ENCODE peak calls at places on chromosome 14, in five cellular contexts. One of them, this sample, is unnamed.

GRCh38 chr14:69670093-69670492 is 58.7 kb downstream of the SUSD6 start:
- DNase-seq in GM13977: no peak
- DNase-seq in activated T-cell treated with anti-CD3 and anti-CD28 coated beads, Interleukin-2, amount 50 U/mL, for 4 hours: no peak
- DNase-seq in CD8-positive, alpha-beta T cell: no peak
- DNase-seq in amniotic epithelial cell: peak
- DNase-seq in this sample: no peak

GRCh38 chr14:24377660-24378059 is 9.7 kb downstream of the NFATC4 start:
- DNase-seq in GM13977: no peak
- DNase-seq in activated T-cell treated with anti-CD3 and anti-CD28 coated beads, Interleukin-2, amount 50 U/mL, for 4 hours: no peak
- DNase-seq in CD8-positive, alpha-beta T cell: no peak
- DNase-seq in amniotic epithelial cell: no peak
- DNase-seq in this sample: no peak

GRCh38 chr14:70188292-70188607 is 501 bp downstream of the SLC8A3 start:
- DNase-seq in GM13977: no peak
- DNase-seq in activated T-cell treated with anti-CD3 and anti-CD28 coated beads, Interleukin-2, amount 50 U/mL, for 4 hours: no peak
- DNase-seq in CD8-positive, alpha-beta T cell: no peak
- DNase-seq in amniotic epithelial cell: no peak
- DNase-seq in this sample: no peak

GRCh38 chr14:95482967-95483842 is 33.2 kb downstream of the SYNE3 start:
- DNase-seq in GM13977: no peak
- DNase-seq in activated T-cell treated with anti-CD3 and anti-CD28 coated beads, Interleukin-2, amount 50 U/mL, for 4 hours: no peak
- DNase-seq in CD8-positive, alpha-beta T cell: no peak
- DNase-seq in amniotic epithelial cell: peak
- DNase-seq in this sample: peak

GRCh38 chr14:70489579-70490175 is 37.7 kb downstream of the ADAM21 start:
- DNase-seq in GM13977: no peak
- DNase-seq in activated T-cell treated with anti-CD3 and anti-CD28 coated beads, Interleukin-2, amount 50 U/mL, for 4 hours: no peak
- DNase-seq in CD8-positive, alpha-beta T cell: no peak
- DNase-seq in amniotic epithelial cell: no peak
- DNase-seq in this sample: no peak

GRCh38 chr14:68520637-68521556 is 272.0 kb downstream of the ZFP36L1 start:
- DNase-seq in GM13977: no peak
- DNase-seq in activated T-cell treated with anti-CD3 and anti-CD28 coated beads, Interleukin-2, amount 50 U/mL, for 4 hours: no peak
- DNase-seq in CD8-positive, alpha-beta T cell: no peak
- DNase-seq in amniotic epithelial cell: no peak
- DNase-seq in this sample: no peak

GRCh38 chr14:104718147-104718546 is 5.9 kb upstream of the ADSS1 start:
- DNase-seq in GM13977: no peak
- DNase-seq in activated T-cell treated with anti-CD3 and anti-CD28 coated beads, Interleukin-2, amount 50 U/mL, for 4 hours: no peak
- DNase-seq in CD8-positive, alpha-beta T cell: no peak
- DNase-seq in amniotic epithelial cell: no peak
- DNase-seq in this sample: no peak

GRCh38 chr14:67418368-67419174 is 6.6 kb upstream of the PLEK2 start:
- DNase-seq in GM13977: no peak
- DNase-seq in activated T-cell treated with anti-CD3 and anti-CD28 coated beads, Interleukin-2, amount 50 U/mL, for 4 hours: no peak
- DNase-seq in CD8-positive, alpha-beta T cell: no peak
- DNase-seq in amniotic epithelial cell: peak
- DNase-seq in this sample: no peak

GRCh38 chr14:100093322-100093721 is 28.1 kb downstream of the EVL start:
- DNase-seq in GM13977: no peak
- DNase-seq in activated T-cell treated with anti-CD3 and anti-CD28 coated beads, Interleukin-2, amount 50 U/mL, for 4 hours: no peak
- DNase-seq in CD8-positive, alpha-beta T cell: peak
- DNase-seq in amniotic epithelial cell: no peak
- DNase-seq in this sample: no peak

GRCh38 chr14:68939893-68940613 is 39.0 kb downstream of the ACTN1 start:
- DNase-seq in GM13977: no peak
- DNase-seq in activated T-cell treated with anti-CD3 and anti-CD28 coated beads, Interleukin-2, amount 50 U/mL, for 4 hours: no peak
- DNase-seq in CD8-positive, alpha-beta T cell: no peak
- DNase-seq in amniotic epithelial cell: peak
- DNase-seq in this sample: peak

GRCh38 chr14:96054661-96055060 is 15.5 kb downstream of the C14orf132 start:
- DNase-seq in GM13977: no peak
- DNase-seq in activated T-cell treated with anti-CD3 and anti-CD28 coated beads, Interleukin-2, amount 50 U/mL, for 4 hours: no peak
- DNase-seq in CD8-positive, alpha-beta T cell: no peak
- DNase-seq in amniotic epithelial cell: no peak
- DNase-seq in this sample: no peak

GRCh38 chr14:30214456-30215090 is 286.9 kb upstream of the PRKD1 start:
- DNase-seq in GM13977: peak
- DNase-seq in activated T-cell treated with anti-CD3 and anti-CD28 coated beads, Interleukin-2, amount 50 U/mL, for 4 hours: no peak
- DNase-seq in CD8-positive, alpha-beta T cell: no peak
- DNase-seq in amniotic epithelial cell: peak
- DNase-seq in this sample: peak

GRCh38 chr14:58560208-58560607 is 77.6 kb upstream of the DACT1 start:
- DNase-seq in GM13977: no peak
- DNase-seq in activated T-cell treated with anti-CD3 and anti-CD28 coated beads, Interleukin-2, amount 50 U/mL, for 4 hours: no peak
- DNase-seq in CD8-positive, alpha-beta T cell: no peak
- DNase-seq in amniotic epithelial cell: peak
- DNase-seq in this sample: no peak

GRCh38 chr14:75236897-75237296 is 41.7 kb upstream of the FOS start:
- DNase-seq in GM13977: no peak
- DNase-seq in activated T-cell treated with anti-CD3 and anti-CD28 coated beads, Interleukin-2, amount 50 U/mL, for 4 hours: no peak
- DNase-seq in CD8-positive, alpha-beta T cell: no peak
- DNase-seq in amniotic epithelial cell: no peak
- DNase-seq in this sample: no peak

GRCh38 chr14:76653875-76654572 is 107.2 kb upstream of the VASH1 start:
- DNase-seq in GM13977: no peak
- DNase-seq in activated T-cell treated with anti-CD3 and anti-CD28 coated beads, Interleukin-2, amount 50 U/mL, for 4 hours: no peak
- DNase-seq in CD8-positive, alpha-beta T cell: no peak
- DNase-seq in amniotic epithelial cell: peak
- DNase-seq in this sample: no peak

GRCh38 chr14:45156067-45156466 is 20.3 kb downstream of the FANCM start:
- DNase-seq in GM13977: no peak
- DNase-seq in activated T-cell treated with anti-CD3 and anti-CD28 coated beads, Interleukin-2, amount 50 U/mL, for 4 hours: no peak
- DNase-seq in CD8-positive, alpha-beta T cell: no peak
- DNase-seq in amniotic epithelial cell: peak
- DNase-seq in this sample: no peak

GRCh38 chr14:89386214-89386886 is 30.7 kb downstream of the FOXN3 start:
- DNase-seq in GM13977: no peak
- DNase-seq in activated T-cell treated with anti-CD3 and anti-CD28 coated beads, Interleukin-2, amount 50 U/mL, for 4 hours: no peak
- DNase-seq in CD8-positive, alpha-beta T cell: no peak
- DNase-seq in amniotic epithelial cell: peak
- DNase-seq in this sample: peak

GRCh38 chr14:74492413-74493342 is at the start of gene NPC2:
- DNase-seq in GM13977: no peak
- DNase-seq in activated T-cell treated with anti-CD3 and anti-CD28 coated beads, Interleukin-2, amount 50 U/mL, for 4 hours: no peak
- DNase-seq in CD8-positive, alpha-beta T cell: no peak
- DNase-seq in amniotic epithelial cell: no peak
- DNase-seq in this sample: no peak

GRCh38 chr14:92403981-92404380 is 81.0 kb downstream of the SLC24A4 start:
- DNase-seq in GM13977: no peak
- DNase-seq in activated T-cell treated with anti-CD3 and anti-CD28 coated beads, Interleukin-2, amount 50 U/mL, for 4 hours: no peak
- DNase-seq in CD8-positive, alpha-beta T cell: no peak
- DNase-seq in amniotic epithelial cell: no peak
- DNase-seq in this sample: no peak

GRCh38 chr14:32129124-32129523 is 52.0 kb downstream of the ARHGAP5 start:
- DNase-seq in GM13977: no peak
- DNase-seq in activated T-cell treated with anti-CD3 and anti-CD28 coated beads, Interleukin-2, amount 50 U/mL, for 4 hours: no peak
- DNase-seq in CD8-positive, alpha-beta T cell: no peak
- DNase-seq in amniotic epithelial cell: peak
- DNase-seq in this sample: no peak

GRCh38 chr14:101588990-101589389 is 27.7 kb downstream of the DIO3 start:
- DNase-seq in GM13977: no peak
- DNase-seq in activated T-cell treated with anti-CD3 and anti-CD28 coated beads, Interleukin-2, amount 50 U/mL, for 4 hours: no peak
- DNase-seq in CD8-positive, alpha-beta T cell: no peak
- DNase-seq in amniotic epithelial cell: peak
- DNase-seq in this sample: peak

GRCh38 chr14:50955373-50956043 is 11.2 kb upstream of the PYGL start:
- DNase-seq in GM13977: no peak
- DNase-seq in activated T-cell treated with anti-CD3 and anti-CD28 coated beads, Interleukin-2, amount 50 U/mL, for 4 hours: no peak
- DNase-seq in CD8-positive, alpha-beta T cell: no peak
- DNase-seq in amniotic epithelial cell: peak
- DNase-seq in this sample: peak

GRCh38 chr14:56996721-56997399 is 186.6 kb upstream of the OTX2 start:
- DNase-seq in GM13977: no peak
- DNase-seq in activated T-cell treated with anti-CD3 and anti-CD28 coated beads, Interleukin-2, amount 50 U/mL, for 4 hours: no peak
- DNase-seq in CD8-positive, alpha-beta T cell: no peak
- DNase-seq in amniotic epithelial cell: no peak
- DNase-seq in this sample: no peak

GRCh38 chr14:70008457-70008856 is 129.2 kb downstream of the SMOC1 start:
- DNase-seq in GM13977: no peak
- DNase-seq in activated T-cell treated with anti-CD3 and anti-CD28 coated beads, Interleukin-2, amount 50 U/mL, for 4 hours: no peak
- DNase-seq in CD8-positive, alpha-beta T cell: no peak
- DNase-seq in amniotic epithelial cell: no peak
- DNase-seq in this sample: no peak

This sample was measured in brain microvascular endothelial cell.